ENCODE peak calls at places on chromosomes 16 and 17, in seven cellular contexts. K, G, N, A, J, Z and I are unnamed samples.

GRCh38 chr17:72644481-72644880 is 448.0 kb downstream of the SLC39A11 start:
- DNase-seq in K (no peak), G (no peak), N (no peak), A (no peak), J (no peak), Z (no peak), I (no peak)

GRCh38 chr16:48164907-48165715 is 9.3 kb upstream of the ABCC12 start:
- DNase-seq in K (peak), G (peak), N (peak), A (peak), J (peak), Z (peak), I (peak)

GRCh38 chr16:69225136-69225535 is 38.2 kb downstream of the SNTB2 start:
- DNase-seq in K (no peak), G (no peak), N (no peak), A (no peak), J (no peak), Z (no peak), I (no peak)

GRCh38 chr16:48499822-48500440 is 110.0 kb downstream of the N4BP1 start:
- DNase-seq in K (no peak), G (no peak), N (no peak), A (peak), J (no peak), Z (no peak), I (peak)

GRCh38 chr17:61669522-61669921 is 78.5 kb upstream of the NACA2 start:
- DNase-seq in K (no peak), G (no peak), N (no peak), A (no peak), J (no peak), Z (no peak), I (no peak)

GRCh38 chr17:82917656-82918345 is 78.0 kb upstream of the ZNF750 start:
- DNase-seq in K (no peak), G (peak), N (no peak), A (peak), J (peak), Z (peak), I (no peak)

GRCh38 chr17:81702934-81703746 is at the start of gene MRPL12:
- DNase-seq in K (peak), G (peak), N (peak), A (peak), J (peak), Z (peak), I (peak)

GRCh38 chr17:63040816-63041215 is 74.8 kb downstream of the TANC2 start:
- DNase-seq in K (no peak), G (no peak), N (no peak), A (no peak), J (no peak), Z (no peak), I (peak)

GRCh38 chr17:80330276-80330675 is 69.6 kb downstream of the RNF213 start:
- DNase-seq in K (no peak), G (no peak), N (no peak), A (no peak), J (no peak), Z (no peak), I (no peak)